ENCODE peak calls at places on chromosomes 7 and 10, in ten cellular contexts. L is NCI-H774; U is GM20000; H is iPS-NIHi11; C is uterus; Y is astrocyte of the spinal cord; W is activated CD4-positive, alpha-beta T cell treated with anti-CD3 and anti-CD28 coated beads, Interleukin-2, amount 50 U/mL, for 1 hour; I is non-pigmented ciliary epithelial cell; G is A172; N is HS-5. O is an unnamed sample.

GRCh38 chr7:76155938-76156337 is 45.8 kb upstream of the SRRM3 start:
- DNase-seq in I (no peak), N (no peak), G (no peak), U (no peak), H (no peak), W (no peak), Y (no peak), L (no peak), C (no peak), O (no peak)

GRCh38 chr7:129780257-129781127 is 169.0 kb downstream of the NRF1 start:
- DNase-seq in N (peak; percentile 23), L (peak; percentile 91), H (peak; percentile 93), W (peak; percentile 75), I (no peak), U (no peak), Y (no peak), G (peak; percentile 76), C (no peak), O (no peak)

GRCh38 chr10:114652402-114653368 is 5.4 kb downstream of the ABLIM1 start:
- DNase-seq in W (no peak), C (peak; percentile 28), Y (no peak), I (no peak), H (no peak), L (no peak), G (no peak), U (no peak), N (no peak), O (no peak)

GRCh38 chr7:101557421-101557820 is 71.7 kb downstream of the MYL10 start:
- DNase-seq in L (no peak), W (no peak), I (no peak), N (no peak), C (peak; percentile 1), Y (no peak), H (no peak), G (no peak), U (peak; percentile 1), O (no peak)

GRCh38 chr10:72087392-72087968 is 871 bp downstream of the SPOCK2 start:
- DNase-seq in N (no peak), W (peak; percentile 47), L (no peak), G (no peak), H (peak; percentile 54), U (peak; percentile 65), Y (no peak), C (no peak), I (no peak), O (no peak)

GRCh38 chr10:128078136-128078969 is 47.9 kb downstream of the MKI67 start:
- DNase-seq in L (no peak), U (peak; percentile 69), C (no peak), Y (peak; percentile 31), G (peak; percentile 7), H (peak; percentile 83), N (no peak), W (peak; percentile 36), I (no peak), O (no peak)

GRCh38 chr10:24012249-24012803 is 196.6 kb upstream of the KIAA1217 start:
- DNase-seq in U (no peak), Y (no peak), L (no peak), C (no peak), N (no peak), W (no peak), G (no peak), I (no peak), H (no peak), O (no peak)

GRCh38 chr7:76108540-76109233 is 60.8 kb downstream of the MDH2 start:
- DNase-seq in G (peak; percentile 89), N (no peak), C (no peak), I (no peak), W (no peak), L (peak; percentile 28), U (no peak), Y (peak; percentile 33), H (peak; percentile 13), O (no peak)

GRCh38 chr10:102281103-102281502 is 35.8 kb downstream of the GBF1 start:
- DNase-seq in Y (no peak), I (no peak), U (no peak), C (no peak), G (no peak), N (no peak), L (no peak), W (no peak), H (no peak), O (no peak)

GRCh38 chr7:124072603-124073324 is 39.9 kb upstream of the TMEM229A start:
- DNase-seq in N (peak; percentile 55), G (peak; percentile 84), I (peak; percentile 75), U (no peak), H (no peak), Y (peak; percentile 91), C (no peak), L (no peak), W (no peak), O (no peak)

GRCh38 chr10:11578802-11579255 is 32.6 kb downstream of the USP6NL start:
- DNase-seq in W (no peak), U (peak; percentile 24), N (no peak), C (no peak), Y (no peak), L (no peak), G (no peak), H (no peak), I (no peak), O (peak; percentile 14)

O was measured in GM18507.